ENCODE peak calls at places on chromosome 1, in nine cellular contexts. F is tibial artery; V is ovary; O is coronary artery; D is fibroblast of lung; X is CD8-positive, alpha-beta T cell; K is OCI-LY7; T is brain microvascular endothelial cell; Q is CD8-positive, alpha-beta memory T cell. C is an unnamed sample.

GRCh38 chr1:164764333-164764732 is 205.3 kb downstream of the PBX1 start:
- DNase-seq in T (peak; percentile 68), O (no peak), F (no peak), D (peak; percentile 63), K (no peak), V (no peak), X (no peak), Q (no peak), C (no peak)

GRCh38 chr1:31667065-31667785 is 22.5 kb upstream of the PEF1 start:
- DNase-seq in Q (no peak), V (no peak), T (no peak), K (no peak), D (no peak), O (no peak), X (no peak), F (no peak), C (no peak)

GRCh38 chr1:8294170-8294697 is 23.7 kb upstream of the SLC45A1 start:
- DNase-seq in D (no peak), Q (no peak), F (no peak), V (peak; percentile 70), O (no peak), X (no peak), K (no peak), T (no peak), C (no peak)

GRCh38 chr1:171841931-171842723 is 829 bp downstream of the DNM3 start:
- DNase-seq in Q (peak; percentile 6), K (no peak), O (peak; percentile 73), D (peak; percentile 4), V (peak; percentile 41), F (no peak), T (no peak), X (no peak), C (no peak)

GRCh38 chr1:113868387-113869083 is 3.0 kb downstream of the PTPN22 start:
- DNase-seq in X (no peak), Q (no peak), T (no peak), F (no peak), D (peak; percentile 76), V (no peak), K (no peak), O (no peak), C (no peak)

GRCh38 chr1:201023517-201023902 is at the start of gene KIF21B:
- DNase-seq in D (peak; percentile 50), Q (peak; percentile 90), V (peak; percentile 86), F (peak; percentile 77), O (no peak), X (peak; percentile 90), K (peak; percentile 92), T (peak; percentile 45), C (no peak)

GRCh38 chr1:225876900-225877510 is 5.2 kb downstream of the TMEM63A start:
- DNase-seq in D (no peak), X (no peak), Q (no peak), K (no peak), F (no peak), O (no peak), T (no peak), V (no peak), C (no peak)

GRCh38 chr1:222247811-222248310 is 300.0 kb downstream of the HHIPL2 start:
- DNase-seq in F (no peak), X (no peak), K (no peak), O (no peak), D (no peak), Q (no peak), T (no peak), V (no peak), C (no peak)

GRCh38 chr1:94081566-94082344 is 39.2 kb downstream of the ABCA4 start:
- DNase-seq in Q (no peak), F (no peak), D (peak; percentile 67), V (no peak), T (peak; percentile 70), K (no peak), O (no peak), X (no peak), C (peak; percentile 89)

GRCh38 chr1:87333692-87334347 is 5.1 kb downstream of the LMO4 start:
- DNase-seq in V (no peak), F (peak; percentile 21), O (no peak), X (no peak), K (no peak), T (no peak), Q (peak; percentile 36), D (peak; percentile 56), C (no peak)

GRCh38 chr1:1895456-1896333 is 4.8 kb upstream of the GNB1 start:
- DNase-seq in O (no peak), V (no peak), T (no peak), Q (no peak), D (no peak), K (peak; percentile 90), X (no peak), F (no peak), C (no peak)

GRCh38 chr1:99786751-99787501 is 20.5 kb upstream of the FRRS1 start:
- DNase-seq in Q (no peak), V (no peak), X (no peak), D (no peak), T (no peak), O (no peak), K (peak; percentile 23), F (no peak), C (no peak)

GRCh38 chr1:94230920-94231319 is 6.5 kb downstream of the ARHGAP29 start:
- DNase-seq in X (no peak), Q (no peak), V (no peak), T (no peak), D (peak; percentile 66), O (no peak), F (no peak), K (no peak), C (no peak)

GRCh38 chr1:29686012-29686930 is 449.9 kb downstream of the PTPRU start:
- DNase-seq in X (no peak), D (no peak), T (no peak), F (no peak), O (peak; percentile 46), V (no peak), Q (no peak), K (no peak), C (no peak)

GRCh38 chr1:37392051-37392450 is 82.3 kb upstream of the ZC3H12A start:
- DNase-seq in X (no peak), V (no peak), O (no peak), Q (no peak), F (no peak), T (no peak), K (no peak), D (no peak), C (no peak)

GRCh38 chr1:34929497-34929852 is at the start of gene DLGAP3:
- DNase-seq in T (no peak), V (no peak), O (no peak), D (no peak), F (no peak), X (no peak), Q (no peak), K (no peak), C (no peak)

DNA sequence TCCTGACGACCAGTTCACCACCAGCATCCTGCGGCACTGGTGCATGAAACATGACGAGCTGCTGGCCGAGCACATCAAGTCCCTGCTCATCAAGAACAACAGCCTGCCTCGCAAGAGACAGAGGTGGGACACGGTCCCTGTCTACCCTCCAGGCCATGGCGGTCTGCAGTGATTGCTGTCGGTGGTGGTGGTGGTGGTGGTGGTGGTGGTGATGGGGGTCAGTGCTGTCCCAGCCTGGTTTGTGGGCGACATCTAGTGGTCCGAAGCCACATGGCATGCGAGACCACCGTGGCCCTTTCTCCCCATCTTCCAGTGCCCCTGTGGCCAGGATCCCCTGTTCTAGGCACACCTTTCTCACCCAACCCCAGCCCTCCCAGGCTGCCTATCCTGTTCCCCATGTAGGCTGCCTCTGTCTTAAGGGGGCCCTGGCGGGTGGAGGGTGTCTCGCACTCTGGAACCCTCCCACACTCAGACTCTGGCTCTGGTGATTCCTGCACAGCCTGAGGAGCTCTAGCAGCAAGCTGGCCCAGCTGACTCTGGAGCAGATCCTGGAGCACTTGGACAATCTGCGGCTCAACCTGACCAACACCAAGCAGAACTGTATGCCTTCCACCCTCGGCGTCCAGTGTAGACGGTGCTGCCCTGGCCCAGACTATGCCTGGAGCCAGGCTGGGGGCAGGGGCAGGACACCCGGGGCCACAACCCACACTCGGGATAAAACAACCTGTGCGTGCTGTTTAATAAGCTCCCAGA is 3.2 kb upstream of the SLC27A3 start:
- DNase-seq in O (no peak), V (peak; percentile 71), K (peak; percentile 36), D (no peak), X (no peak), T (no peak), F (peak; percentile 50), Q (no peak), C (no peak)
- H3K27ac ChIP-seq in O (peak overlapping the region; percentile 69), V (no peak overlapping the region), K (no peak overlapping the region), D (no peak overlapping the region), X (no peak overlapping the region), T (no peak overlapping the region), F (peak overlapping the region; percentile 93), Q (no peak overlapping the region), C (no peak overlapping the region)

DNA sequence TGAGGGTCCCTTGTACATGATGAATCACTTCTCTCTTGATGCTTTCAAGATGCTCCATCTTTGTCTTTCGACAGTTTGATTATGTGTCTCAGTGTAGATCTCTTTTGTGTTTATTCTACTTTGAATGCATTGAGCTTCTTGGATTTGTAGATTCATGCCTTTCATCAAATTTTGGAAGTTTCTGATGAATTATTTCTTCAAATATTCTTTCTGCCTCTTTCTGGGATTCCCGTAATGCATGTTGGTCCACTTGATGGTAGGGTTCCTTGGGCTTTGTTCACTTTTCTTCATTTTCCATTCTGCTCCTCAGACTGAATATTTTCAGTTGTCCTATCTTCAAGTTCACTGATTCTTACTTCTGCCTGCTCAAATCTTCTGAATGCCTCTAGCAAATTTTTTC is 50.7 kb downstream of the ADSS2 start:
- DNase-seq in O (no peak), F (no peak), K (no peak), X (no peak), Q (no peak), V (no peak), T (no peak), D (no peak), C (no peak)
- H3K27ac ChIP-seq in O (no peak overlapping the region), F (no peak overlapping the region), K (no peak overlapping the region), X (no peak overlapping the region), Q (no peak overlapping the region), V (no peak overlapping the region), T (no peak overlapping the region), D (no peak overlapping the region), C (no peak overlapping the region)

DNA sequence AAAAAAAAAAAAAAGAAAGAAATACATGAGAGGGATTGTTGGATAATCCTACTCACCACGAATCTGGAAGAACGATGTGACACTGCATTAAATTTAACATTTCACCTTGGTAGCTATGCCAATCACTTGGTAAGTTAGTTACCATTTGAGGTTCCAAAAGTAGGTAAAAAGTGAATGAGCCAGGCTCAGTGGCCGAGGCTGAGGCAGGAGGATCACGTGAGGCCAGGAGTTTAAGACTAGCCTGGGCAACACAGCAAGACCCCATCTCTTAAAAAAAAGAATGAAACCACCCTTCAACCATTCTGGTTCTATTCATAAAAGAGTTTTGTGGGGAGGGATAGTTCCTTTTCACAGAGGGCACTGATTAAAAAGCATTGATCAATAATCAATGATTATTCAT is 133.6 kb downstream of the ADSS2 start:
- DNase-seq in Q (no peak), O (no peak), F (no peak), T (no peak), V (no peak), X (no peak), D (no peak), K (no peak), C (no peak)
- H3K27ac ChIP-seq in Q (no peak overlapping the region), O (no peak overlapping the region), F (no peak overlapping the region), T (no peak overlapping the region), V (no peak overlapping the region), X (no peak overlapping the region), D (no peak overlapping the region), K (no peak overlapping the region), C (no peak overlapping the region)

DNA sequence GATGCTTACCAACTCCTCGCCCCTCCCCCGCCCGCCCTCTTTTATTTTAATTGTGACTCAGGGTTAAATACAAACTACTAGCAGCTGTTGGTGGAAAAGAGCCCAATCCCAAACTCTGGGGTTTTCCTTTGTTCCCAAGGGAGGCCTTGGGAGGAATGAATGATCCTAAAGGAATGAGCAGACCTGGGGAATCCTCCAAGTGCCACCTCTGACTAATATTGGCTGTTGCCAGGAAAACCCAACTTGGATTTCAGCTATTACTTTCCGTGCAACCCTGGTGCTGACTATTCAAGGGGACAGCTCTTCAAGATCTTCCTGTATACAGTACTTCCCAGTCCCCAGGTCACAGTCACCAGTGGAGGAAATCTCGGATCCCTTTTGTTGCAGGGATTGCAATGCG is 1.3 kb upstream of the S100A10 start:
- DNase-seq in D (peak; percentile 98), Q (no peak), V (no peak), O (peak; percentile 84), T (peak; percentile 80), X (no peak), K (no peak), F (peak; percentile 45), C (no peak)
- H3K27ac ChIP-seq in D (peak overlapping the region; percentile 40), Q (no peak overlapping the region), V (no peak overlapping the region), O (no peak overlapping the region), T (peak overlapping the region; percentile 31), X (no peak overlapping the region), K (no peak overlapping the region), F (no peak overlapping the region), C (peak overlapping the region; percentile 100)